ENCODE peak calls at places on chromosomes 2 and 18, in five cellular contexts. T is GM23248, D is lower lobe of right lung, H is heart right ventricle, E is tibial artery. U is an unnamed sample. For H3K36me3, the result is how much of the 10 kb centered on the place peaks cover.

GRCh38 chr2:35946431-35946991 is 409.1 kb upstream of the CRIM1 start:
- DNase-seq in T (no peak), D (no peak), H (no peak), E (no peak), U (no peak)

GRCh38 chr2:8352300-8352699 is 329.6 kb upstream of the ID2 start:
- DNase-seq in T (peak), D (no peak), H (no peak), E (no peak), U (no peak)

GRCh38 chr18:25737710-25738251 is 352.6 kb downstream of the SS18 start:
- DNase-seq in T (peak), D (no peak), H (no peak), E (no peak), U (no peak)

GRCh38 chr2:75844651-75845050 is 133.9 kb upstream of the GCFC2 start:
- DNase-seq in T (peak), D (no peak), H (no peak), E (no peak), U (no peak)

GRCh38 chr2:144703852-144704324 is 184.0 kb upstream of the ZEB2 start:
- DNase-seq in T (peak), D (peak), H (peak), E (peak), U (no peak)

GRCh38 chr2:25582079-25582830 is 91.1 kb downstream of the DTNB start:
- DNase-seq in T (no peak), D (peak), H (no peak), E (no peak), U (no peak)

GRCh38 chr2:160868891-160869290 is 291.3 kb upstream of the TANK start:
- DNase-seq in T (peak), D (no peak), H (no peak), E (no peak), U (no peak)

GRCh38 chr18:45839415-45840395 is 14.2 kb downstream of the SIGLEC15 start:
- DNase-seq in T (peak), D (no peak), H (no peak), E (no peak), U (no peak)

GRCh38 chr18:58363767-58364540 is 264.9 kb downstream of the ALPK2 start:
- DNase-seq in T (peak), D (no peak), H (no peak), E (no peak), U (no peak)

GRCh38 chr2:12076810-12077209 is 330.4 kb downstream of the LPIN1 start:
- DNase-seq in T (no peak), D (no peak), H (no peak), E (no peak), U (no peak)

GRCh38 chr2:231201475-231201814 is 3.0 kb downstream of the ARMC9 start:
- DNase-seq in T (no peak), D (no peak), H (no peak), E (no peak), U (no peak)

GRCh38 chr18:41814651-41815050 is 140.4 kb upstream of the PIK3C3 start:
- DNase-seq in T (no peak), D (no peak), H (no peak), E (no peak), U (no peak)

GRCh38 chr2:105790467-105791118 is 45.9 kb downstream of the NCK2 start:
- DNase-seq in T (no peak), D (no peak), H (no peak), E (no peak), U (no peak)

GRCh38 chr2:117980381-117980780 is 33.5 kb downstream of the CCDC93 start:
- DNase-seq in T (peak), D (no peak), H (no peak), E (no peak), U (no peak)

GRCh38 chr2:121777699-121778058 is 22.2 kb downstream of the TSN start:
- DNase-seq in T (no peak), D (no peak), H (no peak), E (no peak), U (no peak)

GRCh38 chr2:128495996-128496547 is 177.4 kb upstream of the HS6ST1 start:
- DNase-seq in T (no peak), D (no peak), H (no peak), E (no peak), U (peak)

GRCh38 chr18:2518473-2518872 is 52.8 kb downstream of the METTL4 start:
- DNase-seq in T (no peak), D (no peak), H (no peak), E (no peak), U (no peak)

GRCh38 chr18:75071866-75072671 is 136.9 kb downstream of the PTGR3 start:
- DNase-seq in T (no peak), D (no peak), H (no peak), E (no peak), U (peak)

GRCh38 chr2:240431276-240431662 is 4.2 kb upstream of the GPC1 start:
- DNase-seq in T (no peak), D (no peak), H (no peak), E (peak), U (no peak)

GRCh38 chr2:39275016-39275415 is 31.2 kb upstream of the CDKL4 start:
- DNase-seq in T (peak), D (no peak), H (no peak), E (no peak), U (no peak)

GRCh38 chr2:41894563-41895333 is 153.1 kb upstream of the PKDCC start:
- DNase-seq in T (no peak), D (no peak), H (no peak), E (no peak), U (no peak)

GRCh38 chr2:168841445-168841844 is 39.0 kb downstream of the NOSTRIN start:
- DNase-seq in T (no peak), D (no peak), H (no peak), E (no peak), U (no peak)

GRCh38 chr2:64634338-64635267 is 19.1 kb downstream of the SERTAD2 start:
- DNase-seq in T (peak), D (no peak), H (no peak), E (no peak), U (no peak)

GRCh38 chr18:77701977-77702376 is 452.3 kb downstream of the GALR1 start:
- DNase-seq in T (no peak), D (no peak), H (no peak), E (no peak), U (no peak)

GRCh38 chr18:77705301-77705700 is 455.7 kb downstream of the GALR1 start:
- DNase-seq in T (no peak), D (no peak), H (no peak), E (no peak), U (no peak)

GRCh38 chr18:77700051-77700450 is 450.4 kb downstream of the GALR1 start:
- DNase-seq in T (peak), D (no peak), H (no peak), E (no peak), U (no peak)

DNA sequence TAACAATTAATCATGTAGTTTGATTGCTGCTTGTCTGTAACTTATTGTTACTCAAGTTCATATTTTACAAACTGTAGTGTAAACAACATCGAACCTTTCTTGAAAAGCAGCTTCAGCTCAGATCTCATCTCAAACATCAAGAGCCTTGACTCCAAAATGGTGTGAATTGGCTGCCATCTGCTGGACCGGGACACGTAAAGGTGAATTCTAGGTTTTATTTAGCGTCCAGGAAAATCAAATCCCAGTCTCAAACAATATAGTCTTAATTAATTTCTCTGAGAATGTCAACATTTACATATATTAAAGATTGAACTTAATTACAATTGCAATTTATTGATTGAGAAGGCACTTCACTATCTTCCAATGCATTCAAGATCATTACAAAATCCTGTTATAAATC is 453.0 kb downstream of the GALR1 start:
- DNase-seq in T (no peak), D (no peak), H (peak), E (no peak), U (no peak)
- H3K36me3 ChIP-seq in T (under half), D (under half), H (under half), E (under half), U (under half)

GRCh38 chr2:58215429-58215828 is 25.7 kb downstream of the FANCL start:
- DNase-seq in T (no peak), D (no peak), H (no peak), E (no peak), U (no peak)
- H3K36me3 ChIP-seq in T (under half), D (under half), H (under half), E (under half), U (under half)

DNA sequence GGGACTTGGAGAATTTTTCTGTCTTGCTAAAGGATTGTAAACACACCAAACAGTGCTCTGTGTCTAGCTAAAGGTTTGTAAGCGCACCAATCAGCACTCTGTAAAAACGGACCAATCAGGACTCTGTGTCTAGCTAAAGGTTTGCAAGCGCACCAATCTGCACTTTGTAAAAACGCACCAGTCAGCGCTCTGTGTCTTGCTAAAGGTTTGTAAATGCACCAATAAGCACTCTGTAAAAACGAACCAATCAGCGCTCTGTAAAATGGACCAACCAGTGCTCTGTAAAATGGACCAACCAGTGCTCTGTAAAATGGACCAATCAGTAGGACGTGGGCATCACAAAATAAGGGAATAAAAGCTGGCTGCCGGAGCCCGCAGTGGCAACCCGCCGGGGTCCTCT is 16.5 kb downstream of the ABI2 start:
- DNase-seq in T (no peak), D (no peak), H (no peak), E (no peak), U (no peak)
- H3K36me3 ChIP-seq in T (under half), D (under half), H (under half), E (under half), U (under half)

GRCh38 chr2:216131175-216131926 is 22.2 kb downstream of the XRCC5 start:
- DNase-seq in T (no peak), D (no peak), H (no peak), E (no peak), U (no peak)

GRCh38 chr2:216130346-216130951 is 21.3 kb downstream of the XRCC5 start:
- DNase-seq in T (no peak), D (no peak), H (no peak), E (no peak), U (no peak)

GRCh38 chr2:216133392-216133791 is 24.2 kb downstream of the XRCC5 start:
- DNase-seq in T (no peak), D (no peak), H (no peak), E (no peak), U (no peak)

GRCh38 chr2:216132585-216132984 is 23.4 kb downstream of the XRCC5 start:
- DNase-seq in T (no peak), D (no peak), H (no peak), E (no peak), U (no peak)

DNA sequence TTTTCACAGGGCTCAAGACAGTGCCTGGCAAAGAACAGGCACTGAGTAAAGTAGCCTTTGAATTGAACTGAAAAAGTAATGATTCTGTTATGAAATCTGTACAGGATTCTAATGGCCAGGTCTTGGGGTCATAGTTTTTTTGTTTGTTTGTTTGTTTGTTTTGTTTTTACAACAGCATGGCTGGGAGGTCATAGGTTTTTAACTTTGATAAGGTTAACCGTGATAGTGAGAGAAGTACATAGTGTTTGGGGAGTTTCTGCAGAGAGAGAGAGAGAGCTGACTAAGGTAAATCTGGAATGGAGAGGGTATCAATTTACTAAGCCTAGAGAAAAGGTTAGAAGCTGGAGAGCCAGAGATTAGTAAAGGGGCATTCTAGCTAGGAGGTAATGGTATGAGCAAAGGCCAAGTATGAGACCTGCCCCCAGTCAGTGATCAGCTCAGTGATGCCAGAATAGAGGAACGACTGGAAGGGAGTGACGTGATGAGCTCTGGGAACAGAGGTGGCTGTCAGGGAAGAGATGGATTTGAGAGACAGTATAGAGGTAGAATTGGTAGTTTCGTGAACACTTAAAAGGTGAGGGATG is 25.9 kb downstream of the XRCC5 start:
- DNase-seq in T (no peak), D (no peak), H (no peak), E (no peak), U (no peak)
- H3K36me3 ChIP-seq in T (half or more), D (half or more), H (half or more), E (half or more), U (half or more)

GRCh38 chr2:182950546-182950945 is 84.1 kb upstream of the FRZB start:
- DNase-seq in T (no peak), D (no peak), H (no peak), E (no peak), U (no peak)
- H3K36me3 ChIP-seq in T (half or more), D (under half), H (half or more), E (half or more), U (under half)

GRCh38 chr2:215382480-215382879 is 53.4 kb downstream of the FN1 start:
- DNase-seq in T (no peak), D (no peak), H (no peak), E (no peak), U (no peak)
- H3K36me3 ChIP-seq in T (half or more), D (half or more), H (half or more), E (half or more), U (half or more)

GRCh38 chr2:27431395-27431794 is 3.0 kb downstream of the NRBP1 start:
- DNase-seq in T (peak), D (no peak), H (no peak), E (peak), U (no peak)
- H3K36me3 ChIP-seq in T (under half), D (under half), H (under half), E (under half), U (under half)

GRCh38 chr2:233854241-233854981 is at the start of gene HJURP:
- DNase-seq in T (peak), D (peak), H (peak), E (peak), U (peak)

GRCh38 chr2:233855345-233855744 is 1.0 kb upstream of the HJURP start:
- DNase-seq in T (no peak), D (no peak), H (no peak), E (no peak), U (no peak)

GRCh38 chr2:233853883-233854240 is 473 bp downstream of the HJURP start:
- DNase-seq in T (no peak), D (no peak), H (no peak), E (peak), U (no peak)

GRCh38 chr2:233852056-233852455 is 2.3 kb downstream of the HJURP start:
- DNase-seq in T (no peak), D (no peak), H (no peak), E (no peak), U (no peak)

DNA sequence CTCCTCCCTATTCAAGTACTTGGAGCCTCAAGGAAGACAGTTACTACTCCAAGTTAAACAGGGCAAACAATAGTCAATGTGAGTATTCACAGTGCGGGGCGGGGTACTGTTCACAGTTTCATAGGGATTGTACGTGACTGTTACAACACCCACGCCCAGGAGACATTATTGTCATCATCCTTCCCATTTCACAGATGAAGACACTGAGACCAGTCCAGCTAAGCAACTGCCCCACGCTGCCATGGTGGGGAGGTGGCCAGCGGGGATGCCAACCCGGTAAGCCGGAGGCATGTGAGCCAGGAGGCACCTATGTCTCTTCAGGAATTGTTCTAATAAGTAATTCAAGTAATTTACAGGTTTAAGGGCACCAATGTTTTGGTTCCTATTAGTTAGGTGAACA is 982 bp downstream of the HJURP start:
- DNase-seq in T (peak), D (no peak), H (no peak), E (no peak), U (no peak)
- H3K36me3 ChIP-seq in T (under half), D (under half), H (under half), E (under half), U (under half)

U was measured in upper lobe of right lung.